ENCODE peak calls at places on chromosomes 5 and 9, in seven cellular contexts. One of them, this sample, is unnamed.

GRCh38 chr5:6274846-6275543 is 103.4 kb downstream of the MED10 start:
- DNase-seq in A549: no peak
- DNase-seq in RWPE1: no peak
- DNase-seq in uterus: no peak
- DNase-seq in cardiac fibroblast: no peak
- DNase-seq in kidney epithelial cell: no peak
- DNase-seq in GM10248: no peak
- DNase-seq in this sample: no peak

GRCh38 chr9:14433293-14433818 is 119.4 kb upstream of the NFIB start:
- DNase-seq in cardiac fibroblast: peak; percentile 85
- DNase-seq in kidney epithelial cell: no peak
- DNase-seq in A549: no peak
- DNase-seq in uterus: no peak
- DNase-seq in GM10248: no peak
- DNase-seq in RWPE1: no peak
- DNase-seq in this sample: no peak

GRCh38 chr9:132074736-132075135 is 4.9 kb downstream of the MED27 start:
- DNase-seq in uterus: no peak
- DNase-seq in GM10248: no peak
- DNase-seq in A549: no peak
- DNase-seq in cardiac fibroblast: peak; percentile 65
- DNase-seq in RWPE1: no peak
- DNase-seq in kidney epithelial cell: no peak
- DNase-seq in this sample: no peak

GRCh38 chr5:107979272-107979671 is 308.5 kb upstream of the EFNA5 start:
- DNase-seq in kidney epithelial cell: no peak
- DNase-seq in cardiac fibroblast: peak; percentile 27
- DNase-seq in RWPE1: no peak
- DNase-seq in uterus: no peak
- DNase-seq in A549: no peak
- DNase-seq in GM10248: no peak
- DNase-seq in this sample: no peak

GRCh38 chr5:92749943-92750342 is 831.1 kb downstream of the NR2F1-AS1 start:
- DNase-seq in RWPE1: peak; percentile 52
- DNase-seq in cardiac fibroblast: peak; percentile 22
- DNase-seq in GM10248: no peak
- DNase-seq in kidney epithelial cell: peak; percentile 9
- DNase-seq in A549: peak; percentile 42
- DNase-seq in uterus: no peak
- DNase-seq in this sample: no peak

GRCh38 chr5:5612096-5612495 is 189.6 kb downstream of the ICE1 start:
- DNase-seq in A549: no peak
- DNase-seq in RWPE1: no peak
- DNase-seq in kidney epithelial cell: no peak
- DNase-seq in uterus: no peak
- DNase-seq in GM10248: no peak
- DNase-seq in cardiac fibroblast: no peak
- DNase-seq in this sample: no peak

GRCh38 chr5:171365351-171365750 is 22.3 kb upstream of the NPM1 start:
- DNase-seq in uterus: no peak
- DNase-seq in cardiac fibroblast: peak; percentile 13
- DNase-seq in kidney epithelial cell: no peak
- DNase-seq in A549: peak; percentile 23
- DNase-seq in GM10248: no peak
- DNase-seq in RWPE1: no peak
- DNase-seq in this sample: no peak

GRCh38 chr9:35515766-35516165 is 25.9 kb downstream of the RUSC2 start:
- DNase-seq in GM10248: no peak
- DNase-seq in A549: peak; percentile 64
- DNase-seq in uterus: no peak
- DNase-seq in cardiac fibroblast: no peak
- DNase-seq in kidney epithelial cell: no peak
- DNase-seq in RWPE1: no peak
- DNase-seq in this sample: no peak

GRCh38 chr9:6598249-6598725 is 47.2 kb downstream of the GLDC start:
- DNase-seq in RWPE1: no peak
- DNase-seq in cardiac fibroblast: no peak
- DNase-seq in uterus: no peak
- DNase-seq in A549: no peak
- DNase-seq in kidney epithelial cell: no peak
- DNase-seq in GM10248: peak; percentile 86
- DNase-seq in this sample: no peak

GRCh38 chr9:124884376-124884775 is 22.4 kb downstream of the ARPC5L start:
- DNase-seq in uterus: no peak
- DNase-seq in cardiac fibroblast: no peak
- DNase-seq in GM10248: no peak
- DNase-seq in A549: no peak
- DNase-seq in RWPE1: no peak
- DNase-seq in kidney epithelial cell: no peak
- DNase-seq in this sample: no peak

GRCh38 chr9:110337727-110338522 is at the start of gene TXNDC8:
- DNase-seq in uterus: no peak
- DNase-seq in A549: no peak
- DNase-seq in kidney epithelial cell: no peak
- DNase-seq in GM10248: no peak
- DNase-seq in RWPE1: no peak
- DNase-seq in cardiac fibroblast: peak; percentile 62
- DNase-seq in this sample: no peak

GRCh38 chr5:39373797-39374196 is 9.5 kb upstream of the C9 start:
- DNase-seq in kidney epithelial cell: peak; percentile 42
- DNase-seq in cardiac fibroblast: no peak
- DNase-seq in A549: no peak
- DNase-seq in GM10248: no peak
- DNase-seq in uterus: no peak
- DNase-seq in RWPE1: no peak
- DNase-seq in this sample: no peak

GRCh38 chr5:176629853-176630680 is at the start of the genes EIF4E1B and SNCB:
- DNase-seq in GM10248: peak; percentile 80
- DNase-seq in cardiac fibroblast: peak; percentile 43
- DNase-seq in kidney epithelial cell: no peak
- DNase-seq in RWPE1: peak; percentile 72
- DNase-seq in A549: peak; percentile 37
- DNase-seq in uterus: no peak
- DNase-seq in this sample: peak; percentile 71

GRCh38 chr5:68319316-68320093 is 103.9 kb downstream of the PIK3R1 start:
- DNase-seq in cardiac fibroblast: peak; percentile 48
- DNase-seq in uterus: no peak
- DNase-seq in RWPE1: no peak
- DNase-seq in GM10248: no peak
- DNase-seq in A549: peak; percentile 74
- DNase-seq in kidney epithelial cell: peak; percentile 68
- DNase-seq in this sample: no peak

GRCh38 chr9:83291196-83291595 is 228.3 kb upstream of the RASEF start:
- DNase-seq in kidney epithelial cell: no peak
- DNase-seq in A549: no peak
- DNase-seq in cardiac fibroblast: no peak
- DNase-seq in uterus: no peak
- DNase-seq in GM10248: no peak
- DNase-seq in RWPE1: no peak
- DNase-seq in this sample: no peak

GRCh38 chr5:62143268-62144229 is 162.5 kb upstream of the KIF2A start:
- DNase-seq in cardiac fibroblast: peak; percentile 45
- DNase-seq in uterus: no peak
- DNase-seq in GM10248: no peak
- DNase-seq in kidney epithelial cell: no peak
- DNase-seq in RWPE1: peak; percentile 31
- DNase-seq in A549: peak; percentile 25
- DNase-seq in this sample: no peak

GRCh38 chr5:159385994-159386711 is 55.9 kb upstream of the IL12B start:
- DNase-seq in RWPE1: no peak
- DNase-seq in cardiac fibroblast: no peak
- DNase-seq in kidney epithelial cell: no peak
- DNase-seq in A549: no peak
- DNase-seq in GM10248: no peak
- DNase-seq in uterus: no peak
- DNase-seq in this sample: no peak

GRCh38 chr9:81032030-81032572 is 657.2 kb downstream of the TLE1 start:
- DNase-seq in GM10248: no peak
- DNase-seq in cardiac fibroblast: peak; percentile 84
- DNase-seq in A549: peak; percentile 54
- DNase-seq in kidney epithelial cell: peak; percentile 65
- DNase-seq in RWPE1: peak; percentile 83
- DNase-seq in uterus: peak; percentile 72
- DNase-seq in this sample: no peak

GRCh38 chr5:132754947-132755346 is 7.7 kb downstream of the CCNI2 start:
- DNase-seq in A549: peak; percentile 29
- DNase-seq in cardiac fibroblast: peak; percentile 61
- DNase-seq in RWPE1: no peak
- DNase-seq in GM10248: no peak
- DNase-seq in kidney epithelial cell: no peak
- DNase-seq in uterus: no peak
- DNase-seq in this sample: no peak

GRCh38 chr9:93822229-93822628 is 132.9 kb downstream of the BARX1 start:
- DNase-seq in RWPE1: no peak
- DNase-seq in cardiac fibroblast: no peak
- DNase-seq in GM10248: no peak
- DNase-seq in kidney epithelial cell: no peak
- DNase-seq in uterus: no peak
- DNase-seq in A549: no peak
- DNase-seq in this sample: no peak

GRCh38 chr5:17132444-17133083 is 84.9 kb upstream of the BASP1 start:
- DNase-seq in A549: peak; percentile 37
- DNase-seq in kidney epithelial cell: no peak
- DNase-seq in cardiac fibroblast: peak; percentile 63
- DNase-seq in uterus: no peak
- DNase-seq in RWPE1: peak; percentile 47
- DNase-seq in GM10248: peak; percentile 37
- DNase-seq in this sample: no peak

GRCh38 chr5:38265546-38266179 is 7.3 kb downstream of the EGFLAM start:
- DNase-seq in GM10248: peak; percentile 54
- DNase-seq in A549: peak; percentile 46
- DNase-seq in uterus: peak; percentile 43
- DNase-seq in kidney epithelial cell: peak; percentile 2
- DNase-seq in RWPE1: peak; percentile 53
- DNase-seq in cardiac fibroblast: peak; percentile 68
- DNase-seq in this sample: no peak

GRCh38 chr5:72379936-72380335 is 59.8 kb downstream of the PTCD2 start:
- DNase-seq in cardiac fibroblast: peak; percentile 63
- DNase-seq in GM10248: no peak
- DNase-seq in kidney epithelial cell: no peak
- DNase-seq in uterus: no peak
- DNase-seq in RWPE1: peak; percentile 78
- DNase-seq in A549: no peak
- DNase-seq in this sample: no peak

GRCh38 chr5:54900906-54901725 is 84.3 kb downstream of the ESM1 start:
- DNase-seq in GM10248: no peak
- DNase-seq in cardiac fibroblast: peak; percentile 88
- DNase-seq in kidney epithelial cell: peak; percentile 76
- DNase-seq in uterus: peak; percentile 74
- DNase-seq in A549: no peak
- DNase-seq in RWPE1: no peak
- DNase-seq in this sample: no peak

GRCh38 chr5:89330087-89330486 is 447.1 kb upstream of the MEF2C start:
- DNase-seq in cardiac fibroblast: no peak
- DNase-seq in uterus: no peak
- DNase-seq in GM10248: no peak
- DNase-seq in kidney epithelial cell: no peak
- DNase-seq in A549: no peak
- DNase-seq in RWPE1: no peak
- DNase-seq in this sample: no peak

GRCh38 chr9:135440620-135441019 is 39.0 kb upstream of the PPP1R26 start:
- DNase-seq in GM10248: no peak
- DNase-seq in uterus: no peak
- DNase-seq in cardiac fibroblast: no peak
- DNase-seq in kidney epithelial cell: no peak
- DNase-seq in A549: peak; percentile 87
- DNase-seq in RWPE1: no peak
- DNase-seq in this sample: no peak

GRCh38 chr5:116404001-116404400 is 170.6 kb downstream of the SEMA6A start:
- DNase-seq in GM10248: no peak
- DNase-seq in A549: no peak
- DNase-seq in uterus: no peak
- DNase-seq in kidney epithelial cell: no peak
- DNase-seq in RWPE1: no peak
- DNase-seq in cardiac fibroblast: peak; percentile 7
- DNase-seq in this sample: no peak

GRCh38 chr9:72364679-72365524 is at the start of gene ZFAND5:
- DNase-seq in uterus: peak; percentile 97
- DNase-seq in GM10248: peak; percentile 97
- DNase-seq in A549: peak; percentile 98
- DNase-seq in kidney epithelial cell: peak; percentile 88
- DNase-seq in RWPE1: peak; percentile 99
- DNase-seq in cardiac fibroblast: peak; percentile 100
- DNase-seq in this sample: peak; percentile 99
- TF ChIP-seq CTCF in uterus: peak; percentile 46
- TF ChIP-seq CTCF in GM10248: no peak
- TF ChIP-seq CTCF in A549: peak; percentile 21
- TF ChIP-seq CTCF in kidney epithelial cell: no peak
- TF ChIP-seq CTCF in RWPE1: peak; percentile 8
- TF ChIP-seq CTCF in cardiac fibroblast: no peak
- TF ChIP-seq CTCF in this sample: no peak

GRCh38 chr5:36462295-36463021 is 143.9 kb upstream of the SLC1A3 start:
- DNase-seq in GM10248: no peak
- DNase-seq in uterus: no peak
- DNase-seq in A549: no peak
- DNase-seq in kidney epithelial cell: no peak
- DNase-seq in RWPE1: peak; percentile 61
- DNase-seq in cardiac fibroblast: peak; percentile 9
- DNase-seq in this sample: no peak

GRCh38 chr5:36458746-36459145 is 147.7 kb upstream of the SLC1A3 start:
- DNase-seq in kidney epithelial cell: no peak
- DNase-seq in cardiac fibroblast: no peak
- DNase-seq in uterus: no peak
- DNase-seq in RWPE1: no peak
- DNase-seq in GM10248: no peak
- DNase-seq in A549: no peak
- DNase-seq in this sample: no peak

GRCh38 chr5:36457511-36458260 is 148.7 kb upstream of the SLC1A3 start:
- DNase-seq in cardiac fibroblast: peak; percentile 70
- DNase-seq in A549: no peak
- DNase-seq in kidney epithelial cell: no peak
- DNase-seq in GM10248: no peak
- DNase-seq in uterus: no peak
- DNase-seq in RWPE1: no peak
- DNase-seq in this sample: no peak

GRCh38 chr5:36459191-36460135 is 146.9 kb upstream of the SLC1A3 start:
- DNase-seq in kidney epithelial cell: no peak
- DNase-seq in GM10248: no peak
- DNase-seq in A549: peak; percentile 37
- DNase-seq in RWPE1: peak; percentile 49
- DNase-seq in cardiac fibroblast: no peak
- DNase-seq in uterus: no peak
- DNase-seq in this sample: no peak
- TF ChIP-seq CTCF in kidney epithelial cell: peak; percentile 31
- TF ChIP-seq CTCF in GM10248: peak; percentile 16
- TF ChIP-seq CTCF in A549: peak; percentile 13
- TF ChIP-seq CTCF in RWPE1: peak; percentile 23
- TF ChIP-seq CTCF in cardiac fibroblast: peak; percentile 20
- TF ChIP-seq CTCF in uterus: no peak
- TF ChIP-seq CTCF in this sample: peak; percentile 56

GRCh38 chr5:53114988-53115387 is 5.4 kb upstream of the MOCS2 start:
- DNase-seq in A549: peak; percentile 31
- DNase-seq in kidney epithelial cell: no peak
- DNase-seq in RWPE1: no peak
- DNase-seq in cardiac fibroblast: peak; percentile 53
- DNase-seq in uterus: no peak
- DNase-seq in GM10248: no peak
- DNase-seq in this sample: no peak
- TF ChIP-seq CTCF in A549: peak; percentile 32
- TF ChIP-seq CTCF in kidney epithelial cell: peak; percentile 42
- TF ChIP-seq CTCF in RWPE1: peak; percentile 29
- TF ChIP-seq CTCF in cardiac fibroblast: peak; percentile 14
- TF ChIP-seq CTCF in uterus: no peak
- TF ChIP-seq CTCF in GM10248: no peak
- TF ChIP-seq CTCF in this sample: peak; percentile 57

GRCh38 chr9:88991066-88992030 is at the start of gene S1PR3:
- DNase-seq in GM10248: no peak
- DNase-seq in A549: peak; percentile 53
- DNase-seq in uterus: peak; percentile 79
- DNase-seq in cardiac fibroblast: peak; percentile 54
- DNase-seq in RWPE1: peak; percentile 61
- DNase-seq in kidney epithelial cell: no peak
- DNase-seq in this sample: no peak
- TF ChIP-seq CTCF in GM10248: no peak
- TF ChIP-seq CTCF in A549: no peak
- TF ChIP-seq CTCF in uterus: no peak
- TF ChIP-seq CTCF in cardiac fibroblast: no peak
- TF ChIP-seq CTCF in RWPE1: no peak
- TF ChIP-seq CTCF in kidney epithelial cell: no peak
- TF ChIP-seq CTCF in this sample: no peak